ENCODE peak calls at places on chromosome 11, in six cellular contexts. R is T-helper 2 cell; Z is hippocampal formation; P is GM03348; S is activated T-helper 1 cell treated with anti-CD3 and anti-CD28 coated beads, Interleukin-2, amount 50 U/mL, for 16 hours; C is cardiac muscle cell. D is an unnamed sample.

GRCh38 chr11:102256251-102256650 is 61.0 kb upstream of the BIRC3 start:
- DNase-seq in R (no peak), Z (no peak), P (peak; percentile 59), S (no peak), C (peak; percentile 49), D (peak; percentile 99)

GRCh38 chr11:16778876-16779275 is 40.4 kb downstream of the C11orf58 start:
- DNase-seq in R (no peak), Z (no peak), P (no peak), S (no peak), C (no peak), D (no peak)

GRCh38 chr11:134025086-134025437 is 43.8 kb upstream of the JAM3 start:
- DNase-seq in R (no peak), Z (peak; percentile 69), P (no peak), S (no peak), C (no peak), D (no peak)

GRCh38 chr11:130786987-130787688 is 129.1 kb downstream of the SNX19 start:
- DNase-seq in R (no peak), Z (no peak), P (no peak), S (no peak), C (no peak), D (peak; percentile 63)

GRCh38 chr11:110992481-110992880 is 253.0 kb upstream of the POU2AF2 start:
- DNase-seq in R (no peak), Z (no peak), P (no peak), S (no peak), C (no peak), D (no peak)

GRCh38 chr11:129375731-129376657 is at the start of gene BARX2:
- DNase-seq in R (no peak), Z (peak; percentile 28), P (peak; percentile 75), S (no peak), C (peak; percentile 73), D (peak; percentile 87)

GRCh38 chr11:11909727-11910126 is 68.0 kb downstream of the USP47 start:
- DNase-seq in R (no peak), Z (no peak), P (peak; percentile 64), S (no peak), C (no peak), D (no peak)

GRCh38 chr11:122656073-122656630 is 630 bp downstream of the UBASH3B start:
- DNase-seq in R (peak; percentile 34), Z (peak; percentile 64), P (peak; percentile 81), S (peak; percentile 9), C (peak; percentile 63), D (peak; percentile 67)

GRCh38 chr11:27603376-27603775 is 96.8 kb upstream of the LIN7C start:
- DNase-seq in R (no peak), Z (no peak), P (no peak), S (no peak), C (no peak), D (no peak)